ENCODE peak calls at places on chromosomes 3 and 15, in ten cellular contexts. T is T-helper 17 cell, R is cerebellum, A is COR-L47, W is right atrium auricular region, V is left ventricle myocardium superior, P is breast epithelium, G is astrocyte of the spinal cord, D is fibroblast of villous mesenchyme, O is stomach. M is an unnamed sample.

GRCh38 chr3:149657458-149657795 is 398 bp downstream of the WWTR1 start:
- DNase-seq in T (no peak), R (no peak), A (no peak), W (peak), V (peak), P (peak), G (peak), D (peak), O (peak), M (peak)

GRCh38 chr15:91291673-91292072 is 191.6 kb downstream of the SV2B start:
- DNase-seq in T (no peak), R (peak), A (no peak), W (no peak), V (no peak), P (no peak), G (no peak), D (peak), O (no peak), M (peak)

GRCh38 chr15:29674661-29675533 is 147.4 kb downstream of the TJP1 start:
- DNase-seq in T (no peak), R (no peak), A (no peak), W (no peak), V (peak), P (no peak), G (peak), D (peak), O (peak), M (peak)

GRCh38 chr3:43163895-43164493 is 58.1 kb upstream of the POMGNT2 start:
- DNase-seq in T (no peak), R (no peak), A (no peak), W (peak), V (no peak), P (no peak), G (no peak), D (no peak), O (no peak), M (no peak)

GRCh38 chr3:155303540-155303939 is 10.1 kb upstream of the STRIT1 start:
- DNase-seq in T (no peak), R (no peak), A (no peak), W (no peak), V (no peak), P (no peak), G (no peak), D (no peak), O (no peak), M (no peak)

GRCh38 chr3:46667657-46668056 is 25.8 kb downstream of the ALS2CL start:
- DNase-seq in T (peak), R (no peak), A (no peak), W (no peak), V (peak), P (peak), G (no peak), D (no peak), O (peak), M (no peak)

GRCh38 chr3:117941756-117942155 is 1092.9 kb downstream of the IGSF11 start:
- DNase-seq in T (no peak), R (no peak), A (no peak), W (no peak), V (no peak), P (no peak), G (no peak), D (no peak), O (no peak), M (no peak)

GRCh38 chr3:50270422-50270831 is 1.5 kb downstream of the SEMA3B start:
- DNase-seq in T (no peak), R (no peak), A (no peak), W (no peak), V (no peak), P (no peak), G (no peak), D (no peak), O (no peak), M (peak)

GRCh38 chr3:87200059-87200458 is 27.1 kb upstream of the CHMP2B start:
- DNase-seq in T (no peak), R (no peak), A (no peak), W (no peak), V (no peak), P (no peak), G (no peak), D (no peak), O (no peak), M (no peak)

GRCh38 chr3:44511238-44511567 is 33.7 kb upstream of the ZNF445 start:
- DNase-seq in T (no peak), R (no peak), A (no peak), W (no peak), V (no peak), P (no peak), G (no peak), D (no peak), O (no peak), M (peak)

GRCh38 chr15:34223904-34224596 is 766 bp upstream of the EMC4 start:
- DNase-seq in T (no peak), R (peak), A (no peak), W (no peak), V (no peak), P (no peak), G (no peak), D (peak), O (no peak), M (no peak)

GRCh38 chr3:145760036-145760435 is 400.9 kb downstream of the PLOD2 start:
- DNase-seq in T (no peak), R (no peak), A (no peak), W (no peak), V (no peak), P (no peak), G (no peak), D (no peak), O (no peak), M (no peak)

GRCh38 chr15:91032919-91033803 is 10.8 kb upstream of the VPS33B start:
- DNase-seq in T (peak), R (no peak), A (peak), W (no peak), V (peak), P (peak), G (no peak), D (peak), O (peak), M (peak)

GRCh38 chr3:196501316-196502064 is 2.1 kb downstream of the RNF168 start:
- DNase-seq in T (no peak), R (no peak), A (no peak), W (no peak), V (no peak), P (no peak), G (peak), D (peak), O (no peak), M (peak)

GRCh38 chr15:52749250-52749649 is 40.9 kb downstream of the ONECUT1 start:
- DNase-seq in T (no peak), R (no peak), A (no peak), W (no peak), V (no peak), P (no peak), G (no peak), D (no peak), O (no peak), M (no peak)

GRCh38 chr3:106399208-106399607 is 530.4 kb upstream of the CBLB start:
- DNase-seq in T (no peak), R (no peak), A (no peak), W (no peak), V (no peak), P (no peak), G (no peak), D (peak), O (no peak), M (peak)

GRCh38 chr3:98755601-98756000 is 7.5 kb upstream of the ST3GAL6 start:
- DNase-seq in T (no peak), R (no peak), A (no peak), W (no peak), V (no peak), P (no peak), G (no peak), D (no peak), O (no peak), M (no peak)

GRCh38 chr3:157906627-157907026 is 199.6 kb downstream of the SHOX2 start:
- DNase-seq in T (no peak), R (no peak), A (no peak), W (no peak), V (no peak), P (no peak), G (no peak), D (peak), O (no peak), M (no peak)

GRCh38 chr3:23600178-23600577 is 205.6 kb upstream of the UBE2E1 start:
- DNase-seq in T (no peak), R (no peak), A (no peak), W (no peak), V (no peak), P (no peak), G (peak), D (peak), O (no peak), M (peak)

GRCh38 chr15:72155021-72155621 is 36.9 kb downstream of the SENP8 start:
- DNase-seq in T (no peak), R (peak), A (peak), W (peak), V (peak), P (peak), G (peak), D (peak), O (peak), M (peak)

GRCh38 chr3:16840111-16840444 is 44.7 kb upstream of the PLCL2 start:
- DNase-seq in T (no peak), R (no peak), A (no peak), W (no peak), V (no peak), P (no peak), G (no peak), D (no peak), O (no peak), M (no peak)

GRCh38 chr15:77506311-77507150 is 85.8 kb downstream of the HMG20A start:
- DNase-seq in T (no peak), R (peak), A (no peak), W (peak), V (peak), P (no peak), G (peak), D (no peak), O (peak), M (no peak)

GRCh38 chr15:92669432-92669831 is 13.9 kb upstream of the FAM174B start:
- DNase-seq in T (no peak), R (no peak), A (no peak), W (no peak), V (no peak), P (no peak), G (no peak), D (no peak), O (no peak), M (no peak)

GRCh38 chr3:145902166-145902565 is 258.8 kb downstream of the PLOD2 start:
- DNase-seq in T (no peak), R (no peak), A (no peak), W (no peak), V (no peak), P (no peak), G (peak), D (no peak), O (no peak), M (peak)

GRCh38 chr15:40002295-40002694 is 36.7 kb downstream of the SRP14 start:
- DNase-seq in T (no peak), R (no peak), A (no peak), W (no peak), V (no peak), P (no peak), G (peak), D (no peak), O (peak), M (peak)

GRCh38 chr15:70159397-70160009 is 61.8 kb upstream of the TLE3 start:
- DNase-seq in T (no peak), R (no peak), A (no peak), W (no peak), V (no peak), P (peak), G (no peak), D (no peak), O (peak), M (peak)